ENCODE peak calls at places on chromosomes 2 and 18, in eight cellular contexts. R, T, F, Q, D, C, P and B are unnamed samples.

GRCh38 chr2:23268467-23269263 is 116.3 kb upstream of the KLHL29 start:
- DNase-seq in P (no peak), C (no peak), T (no peak), F (no peak), R (no peak), Q (no peak), D (no peak), B (no peak)

GRCh38 chr2:102736174-102736606 is 25.6 kb upstream of the TMEM182 start:
- DNase-seq in Q (no peak), R (no peak), T (peak; percentile 56), P (peak; percentile 69), F (no peak), C (no peak), D (no peak), B (no peak)

GRCh38 chr2:241001413-241002274 is 3.2 kb downstream of the SNED1 start:
- DNase-seq in Q (no peak), F (no peak), C (no peak), P (no peak), T (no peak), D (peak; percentile 53), R (peak; percentile 24), B (no peak)

GRCh38 chr2:26968001-26968400 is 2.4 kb upstream of the MAPRE3 start:
- DNase-seq in C (no peak), Q (no peak), P (no peak), D (no peak), T (no peak), R (no peak), F (no peak), B (no peak)

GRCh38 chr2:36732701-36733036 is 36.2 kb downstream of the VIT start:
- DNase-seq in P (no peak), F (no peak), T (no peak), D (no peak), Q (no peak), C (no peak), R (no peak), B (no peak)

GRCh38 chr2:47899915-47900314 is 6.4 kb downstream of the FBXO11 start:
- DNase-seq in F (no peak), Q (no peak), R (no peak), C (no peak), P (no peak), T (no peak), D (no peak), B (no peak)

GRCh38 chr2:206083602-206084467 is 2.1 kb downstream of the INO80D start:
- DNase-seq in D (no peak), Q (no peak), F (no peak), C (no peak), P (peak; percentile 42), T (peak; percentile 16), R (peak; percentile 91), B (no peak)

GRCh38 chr18:40875101-40875500 is 1079.9 kb upstream of the PIK3C3 start:
- DNase-seq in F (no peak), D (no peak), T (no peak), R (no peak), Q (no peak), P (no peak), C (no peak), B (no peak)

GRCh38 chr18:58512161-58512581 is 116.7 kb downstream of the ALPK2 start:
- DNase-seq in R (peak; percentile 89), P (no peak), F (no peak), T (no peak), Q (no peak), D (no peak), C (no peak), B (no peak)

GRCh38 chr18:8052237-8052701 is 485.2 kb downstream of the PTPRM start:
- DNase-seq in C (no peak), F (no peak), P (no peak), Q (no peak), R (no peak), T (no peak), D (no peak), B (no peak)

GRCh38 chr2:197306024-197306690 is 4.4 kb downstream of the ANKRD44 start:
- DNase-seq in T (no peak), D (no peak), F (no peak), P (no peak), Q (no peak), C (no peak), R (no peak), B (no peak)

GRCh38 chr2:197306691-197307030 is 3.9 kb downstream of the ANKRD44 start:
- DNase-seq in Q (peak; percentile 49), T (peak; percentile 80), D (no peak), P (no peak), C (no peak), R (no peak), F (no peak), B (no peak)

GRCh38 chr2:197307933-197308521 is 2.6 kb downstream of the ANKRD44 start:
- DNase-seq in P (peak; percentile 69), T (no peak), Q (no peak), C (no peak), F (no peak), R (no peak), D (no peak), B (no peak)

GRCh38 chr2:197308635-197309368 is 1.8 kb downstream of the ANKRD44 start:
- DNase-seq in Q (no peak), P (no peak), C (no peak), D (no peak), R (no peak), T (no peak), F (no peak), B (no peak)

GRCh38 chr2:197307236-197307932 is 3.2 kb downstream of the ANKRD44 start:
- DNase-seq in Q (no peak), C (no peak), P (no peak), D (no peak), T (no peak), F (no peak), R (no peak), B (no peak)
- TF ChIP-seq CTCF in Q (peak; percentile 43), C (no peak), P (no peak), D (peak; percentile 24), T (no peak), F (no peak), R (peak; percentile 29), B (no peak)

GRCh38 chr2:184890311-184890710 is 292.0 kb downstream of the ZNF804A start:
- DNase-seq in Q (no peak), D (no peak), R (no peak), C (no peak), P (peak; percentile 4), T (no peak), F (no peak), B (no peak)
- TF ChIP-seq CTCF in Q (no peak), D (no peak), R (no peak), C (no peak), P (no peak), T (no peak), F (no peak), B (no peak)

DNA sequence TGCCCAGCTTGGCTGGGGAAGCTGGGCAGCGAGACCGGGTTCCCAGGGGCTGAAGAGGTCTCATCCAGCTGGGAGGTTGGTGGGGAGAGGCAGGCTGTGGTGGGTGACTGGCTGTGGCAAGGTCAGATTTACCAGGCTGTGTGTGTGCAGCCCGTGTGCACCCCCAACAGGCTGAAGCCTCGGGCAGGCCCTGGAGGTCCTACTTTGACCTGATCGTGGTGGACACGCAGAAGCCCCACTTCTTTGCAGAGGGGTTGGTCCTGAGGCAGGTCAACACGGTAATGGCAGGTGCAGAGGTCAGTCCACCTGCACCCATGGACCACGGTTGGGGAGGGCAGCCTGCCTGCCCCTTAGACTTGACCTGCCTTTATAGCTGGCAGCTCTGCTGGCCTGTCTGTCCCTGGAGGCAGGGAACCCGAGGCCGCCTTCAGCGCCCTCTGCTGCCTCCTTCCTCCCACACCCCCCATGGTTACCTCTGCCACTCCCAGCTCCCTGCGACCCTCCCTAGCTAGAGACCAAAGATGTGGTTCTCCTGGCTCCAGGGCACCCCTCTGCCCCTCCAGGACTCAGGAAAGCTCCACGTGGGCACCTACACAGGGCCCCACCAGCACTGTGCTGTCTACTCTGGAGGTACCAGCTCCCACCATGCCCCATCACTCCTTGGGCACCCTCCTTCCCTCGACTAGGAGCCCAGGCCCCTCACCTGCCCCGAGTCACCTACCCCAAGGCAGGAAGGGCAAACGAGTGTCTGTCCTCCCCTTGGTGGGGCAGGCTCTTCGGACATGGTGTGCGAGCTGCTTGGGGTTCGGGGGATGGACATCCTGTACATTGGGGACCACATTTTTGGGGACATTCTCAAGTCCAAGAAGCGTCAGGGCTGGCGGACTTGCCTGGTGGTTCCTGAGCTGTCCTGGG is 4.0 kb downstream of the NT5DC4 start:
- DNase-seq in P (peak; percentile 65), C (no peak), F (no peak), Q (peak; percentile 50), D (no peak), R (peak; percentile 83), T (no peak), B (no peak)
- TF ChIP-seq CTCF in P (peak; percentile 29), C (no peak), F (no peak), Q (peak; percentile 64), D (no peak), R (peak; percentile 69), T (no peak), B (peak; percentile 2)

DNA sequence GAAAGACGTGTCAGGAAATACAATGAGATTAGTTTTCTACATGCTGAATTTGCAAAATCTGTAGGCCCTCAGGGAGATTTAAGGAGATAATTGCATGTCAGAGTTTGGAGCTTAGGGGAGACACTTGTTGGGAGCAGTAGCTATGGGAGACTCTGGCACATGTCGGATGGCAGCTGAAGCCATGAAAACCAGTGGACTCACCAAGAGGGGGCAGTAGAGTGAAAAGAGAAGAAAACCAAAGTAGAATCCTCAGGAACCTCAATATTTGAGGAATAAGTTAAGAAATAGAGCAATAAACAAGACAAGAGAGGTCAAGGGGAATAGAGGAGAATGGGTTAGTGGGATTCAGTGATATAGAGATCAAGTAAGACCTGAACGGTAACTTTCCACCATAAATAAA is 24.8 kb downstream of the RUFY4 start:
- DNase-seq in R (no peak), C (no peak), D (no peak), Q (no peak), T (no peak), P (no peak), F (no peak), B (no peak)
- TF ChIP-seq CTCF in R (peak; percentile 57), C (no peak), D (no peak), Q (no peak), T (no peak), P (no peak), F (no peak), B (no peak)

DNA sequence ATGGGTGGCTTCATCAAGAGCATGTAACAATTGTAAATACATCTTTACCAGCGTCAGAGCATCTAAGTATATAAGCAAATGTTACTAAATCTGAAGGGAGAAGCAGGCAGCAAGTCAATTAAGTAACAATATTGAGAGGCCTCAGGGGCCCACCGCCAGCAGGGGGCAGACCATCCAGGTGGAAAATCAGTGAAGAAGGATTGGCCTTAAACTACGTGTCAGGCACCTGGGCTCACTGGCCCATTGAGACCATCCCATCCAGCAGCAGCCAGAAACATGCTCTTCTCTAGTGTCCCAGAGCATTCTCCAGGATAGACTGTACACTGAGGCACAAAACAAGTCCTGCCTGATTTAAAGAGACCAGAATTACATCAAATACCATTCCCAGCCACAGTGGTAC is 96.2 kb upstream of the SNTG2 start:
- DNase-seq in D (no peak), T (peak; percentile 66), P (peak; percentile 67), Q (no peak), R (peak; percentile 94), F (no peak), C (peak; percentile 55), B (peak; percentile 10)
- TF ChIP-seq CTCF in D (peak; percentile 61), T (peak; percentile 65), P (peak; percentile 51), Q (no peak), R (peak; percentile 91), F (no peak), C (peak; percentile 79), B (peak; percentile 78)